ENCODE peak calls at places on chromosomes 11 and 22, in eight cellular contexts. One of them, this sample, is unnamed.
A peak's percentile ranks its signal among the peaks of the same experiment; 100 is the strongest.

GRCh38 chr11:68040957-68041591 is 2.2 kb downstream of the TCIRG1 start:
- DNase-seq in stimulated activated CD4-positive, alpha-beta T cell treated with anti-CD3 and anti-CD28 coated beads, Interleukin-1b, Interleukin-23, amount 100 ng/mL, for 4 hours: no peak
- DNase-seq in tibial artery: peak; percentile 65
- DNase-seq in nephron progenitor cell: no peak
- DNase-seq in glomerular endothelial cell: no peak
- DNase-seq in A549: no peak
- DNase-seq in effector memory CD8-positive, alpha-beta T cell: no peak
- DNase-seq in NCI-H82: no peak
- DNase-seq in this sample: no peak

GRCh38 chr11:116946414-116946813 is 109.0 kb upstream of the APOA1 start:
- DNase-seq in NCI-H82: no peak
- DNase-seq in effector memory CD8-positive, alpha-beta T cell: no peak
- DNase-seq in nephron progenitor cell: no peak
- DNase-seq in A549: no peak
- DNase-seq in stimulated activated CD4-positive, alpha-beta T cell treated with anti-CD3 and anti-CD28 coated beads, Interleukin-1b, Interleukin-23, amount 100 ng/mL, for 4 hours: no peak
- DNase-seq in tibial artery: no peak
- DNase-seq in glomerular endothelial cell: no peak
- DNase-seq in this sample: no peak

GRCh38 chr11:108370315-108370714 is 97.0 kb downstream of the C11orf65 start:
- DNase-seq in A549: no peak
- DNase-seq in stimulated activated CD4-positive, alpha-beta T cell treated with anti-CD3 and anti-CD28 coated beads, Interleukin-1b, Interleukin-23, amount 100 ng/mL, for 4 hours: no peak
- DNase-seq in NCI-H82: no peak
- DNase-seq in nephron progenitor cell: no peak
- DNase-seq in effector memory CD8-positive, alpha-beta T cell: no peak
- DNase-seq in tibial artery: no peak
- DNase-seq in glomerular endothelial cell: no peak
- DNase-seq in this sample: no peak

GRCh38 chr22:37491559-37492427 is 5.6 kb upstream of the MFNG start:
- DNase-seq in nephron progenitor cell: no peak
- DNase-seq in glomerular endothelial cell: no peak
- DNase-seq in tibial artery: no peak
- DNase-seq in effector memory CD8-positive, alpha-beta T cell: no peak
- DNase-seq in NCI-H82: no peak
- DNase-seq in stimulated activated CD4-positive, alpha-beta T cell treated with anti-CD3 and anti-CD28 coated beads, Interleukin-1b, Interleukin-23, amount 100 ng/mL, for 4 hours: no peak
- DNase-seq in A549: no peak
- DNase-seq in this sample: no peak

GRCh38 chr22:29195118-29195963 is 10.4 kb upstream of the EMID1 start:
- DNase-seq in stimulated activated CD4-positive, alpha-beta T cell treated with anti-CD3 and anti-CD28 coated beads, Interleukin-1b, Interleukin-23, amount 100 ng/mL, for 4 hours: no peak
- DNase-seq in effector memory CD8-positive, alpha-beta T cell: no peak
- DNase-seq in NCI-H82: no peak
- DNase-seq in A549: no peak
- DNase-seq in tibial artery: peak; percentile 19
- DNase-seq in nephron progenitor cell: no peak
- DNase-seq in glomerular endothelial cell: no peak
- DNase-seq in this sample: no peak

GRCh38 chr11:96949464-96949863 is 559.7 kb downstream of the JRKL start:
- DNase-seq in effector memory CD8-positive, alpha-beta T cell: no peak
- DNase-seq in nephron progenitor cell: no peak
- DNase-seq in stimulated activated CD4-positive, alpha-beta T cell treated with anti-CD3 and anti-CD28 coated beads, Interleukin-1b, Interleukin-23, amount 100 ng/mL, for 4 hours: no peak
- DNase-seq in NCI-H82: no peak
- DNase-seq in A549: no peak
- DNase-seq in glomerular endothelial cell: no peak
- DNase-seq in tibial artery: no peak
- DNase-seq in this sample: no peak

GRCh38 chr11:115869780-115870431 is 365.7 kb upstream of the CADM1 start:
- DNase-seq in NCI-H82: peak; percentile 81
- DNase-seq in nephron progenitor cell: peak; percentile 32
- DNase-seq in stimulated activated CD4-positive, alpha-beta T cell treated with anti-CD3 and anti-CD28 coated beads, Interleukin-1b, Interleukin-23, amount 100 ng/mL, for 4 hours: no peak
- DNase-seq in tibial artery: no peak
- DNase-seq in effector memory CD8-positive, alpha-beta T cell: no peak
- DNase-seq in A549: no peak
- DNase-seq in glomerular endothelial cell: no peak
- DNase-seq in this sample: peak; percentile 89

GRCh38 chr22:43007519-43008102 is 7.3 kb downstream of the PACSIN2 start:
- DNase-seq in NCI-H82: no peak
- DNase-seq in tibial artery: no peak
- DNase-seq in A549: no peak
- DNase-seq in nephron progenitor cell: no peak
- DNase-seq in stimulated activated CD4-positive, alpha-beta T cell treated with anti-CD3 and anti-CD28 coated beads, Interleukin-1b, Interleukin-23, amount 100 ng/mL, for 4 hours: no peak
- DNase-seq in glomerular endothelial cell: no peak
- DNase-seq in effector memory CD8-positive, alpha-beta T cell: no peak
- DNase-seq in this sample: peak; percentile 51

GRCh38 chr11:77068461-77069335 is 1.9 kb downstream of the CAPN5 start:
- DNase-seq in stimulated activated CD4-positive, alpha-beta T cell treated with anti-CD3 and anti-CD28 coated beads, Interleukin-1b, Interleukin-23, amount 100 ng/mL, for 4 hours: no peak
- DNase-seq in glomerular endothelial cell: no peak
- DNase-seq in nephron progenitor cell: no peak
- DNase-seq in A549: no peak
- DNase-seq in NCI-H82: no peak
- DNase-seq in effector memory CD8-positive, alpha-beta T cell: no peak
- DNase-seq in tibial artery: peak; percentile 53
- DNase-seq in this sample: peak; percentile 29

GRCh38 chr11:108562746-108563581 is 30.6 kb downstream of the EXPH5 start:
- DNase-seq in nephron progenitor cell: no peak
- DNase-seq in A549: no peak
- DNase-seq in glomerular endothelial cell: no peak
- DNase-seq in effector memory CD8-positive, alpha-beta T cell: no peak
- DNase-seq in stimulated activated CD4-positive, alpha-beta T cell treated with anti-CD3 and anti-CD28 coated beads, Interleukin-1b, Interleukin-23, amount 100 ng/mL, for 4 hours: no peak
- DNase-seq in tibial artery: no peak
- DNase-seq in NCI-H82: peak; percentile 54
- DNase-seq in this sample: no peak

GRCh38 chr11:117230981-117231636 is 764 bp downstream of the PCSK7 start:
- DNase-seq in A549: no peak
- DNase-seq in NCI-H82: no peak
- DNase-seq in stimulated activated CD4-positive, alpha-beta T cell treated with anti-CD3 and anti-CD28 coated beads, Interleukin-1b, Interleukin-23, amount 100 ng/mL, for 4 hours: no peak
- DNase-seq in glomerular endothelial cell: no peak
- DNase-seq in effector memory CD8-positive, alpha-beta T cell: no peak
- DNase-seq in tibial artery: no peak
- DNase-seq in nephron progenitor cell: no peak
- DNase-seq in this sample: no peak

GRCh38 chr11:43071338-43071737 is 240.5 kb upstream of the API5 start:
- DNase-seq in tibial artery: no peak
- DNase-seq in nephron progenitor cell: no peak
- DNase-seq in NCI-H82: no peak
- DNase-seq in A549: no peak
- DNase-seq in effector memory CD8-positive, alpha-beta T cell: no peak
- DNase-seq in stimulated activated CD4-positive, alpha-beta T cell treated with anti-CD3 and anti-CD28 coated beads, Interleukin-1b, Interleukin-23, amount 100 ng/mL, for 4 hours: no peak
- DNase-seq in glomerular endothelial cell: no peak
- DNase-seq in this sample: peak; percentile 73

GRCh38 chr11:34185926-34186841 is 80.8 kb downstream of the NAT10 start:
- DNase-seq in effector memory CD8-positive, alpha-beta T cell: no peak
- DNase-seq in nephron progenitor cell: no peak
- DNase-seq in tibial artery: no peak
- DNase-seq in glomerular endothelial cell: no peak
- DNase-seq in NCI-H82: no peak
- DNase-seq in stimulated activated CD4-positive, alpha-beta T cell treated with anti-CD3 and anti-CD28 coated beads, Interleukin-1b, Interleukin-23, amount 100 ng/mL, for 4 hours: no peak
- DNase-seq in A549: no peak
- DNase-seq in this sample: no peak

GRCh38 chr11:62599909-62600308 is 1.8 kb downstream of the MTA2 start:
- DNase-seq in glomerular endothelial cell: no peak
- DNase-seq in NCI-H82: no peak
- DNase-seq in A549: no peak
- DNase-seq in stimulated activated CD4-positive, alpha-beta T cell treated with anti-CD3 and anti-CD28 coated beads, Interleukin-1b, Interleukin-23, amount 100 ng/mL, for 4 hours: no peak
- DNase-seq in nephron progenitor cell: no peak
- DNase-seq in effector memory CD8-positive, alpha-beta T cell: no peak
- DNase-seq in tibial artery: no peak
- DNase-seq in this sample: peak; percentile 50

GRCh38 chr11:114847599-114847998 is 169.3 kb downstream of the NXPE2 start:
- DNase-seq in A549: no peak
- DNase-seq in nephron progenitor cell: no peak
- DNase-seq in NCI-H82: peak; percentile 92
- DNase-seq in stimulated activated CD4-positive, alpha-beta T cell treated with anti-CD3 and anti-CD28 coated beads, Interleukin-1b, Interleukin-23, amount 100 ng/mL, for 4 hours: no peak
- DNase-seq in tibial artery: no peak
- DNase-seq in glomerular endothelial cell: no peak
- DNase-seq in effector memory CD8-positive, alpha-beta T cell: no peak
- DNase-seq in this sample: no peak

GRCh38 chr11:27385245-27385644 is 22.2 kb upstream of the CCDC34 start:
- DNase-seq in glomerular endothelial cell: no peak
- DNase-seq in A549: no peak
- DNase-seq in tibial artery: no peak
- DNase-seq in NCI-H82: no peak
- DNase-seq in effector memory CD8-positive, alpha-beta T cell: no peak
- DNase-seq in stimulated activated CD4-positive, alpha-beta T cell treated with anti-CD3 and anti-CD28 coated beads, Interleukin-1b, Interleukin-23, amount 100 ng/mL, for 4 hours: no peak
- DNase-seq in nephron progenitor cell: no peak
- DNase-seq in this sample: no peak

GRCh38 chr22:20423636-20424511 is 13.8 kb downstream of the SCARF2 start:
- DNase-seq in stimulated activated CD4-positive, alpha-beta T cell treated with anti-CD3 and anti-CD28 coated beads, Interleukin-1b, Interleukin-23, amount 100 ng/mL, for 4 hours: no peak
- DNase-seq in nephron progenitor cell: no peak
- DNase-seq in glomerular endothelial cell: no peak
- DNase-seq in A549: no peak
- DNase-seq in effector memory CD8-positive, alpha-beta T cell: no peak
- DNase-seq in NCI-H82: no peak
- DNase-seq in tibial artery: no peak
- DNase-seq in this sample: no peak

GRCh38 chr11:16512163-16512562 is 155.8 kb upstream of the SOX6 start:
- DNase-seq in A549: no peak
- DNase-seq in tibial artery: no peak
- DNase-seq in NCI-H82: no peak
- DNase-seq in nephron progenitor cell: no peak
- DNase-seq in effector memory CD8-positive, alpha-beta T cell: no peak
- DNase-seq in glomerular endothelial cell: no peak
- DNase-seq in stimulated activated CD4-positive, alpha-beta T cell treated with anti-CD3 and anti-CD28 coated beads, Interleukin-1b, Interleukin-23, amount 100 ng/mL, for 4 hours: no peak
- DNase-seq in this sample: no peak

GRCh38 chr11:34866375-34866774 is 49.8 kb downstream of the APIP start:
- DNase-seq in tibial artery: no peak
- DNase-seq in stimulated activated CD4-positive, alpha-beta T cell treated with anti-CD3 and anti-CD28 coated beads, Interleukin-1b, Interleukin-23, amount 100 ng/mL, for 4 hours: no peak
- DNase-seq in NCI-H82: no peak
- DNase-seq in effector memory CD8-positive, alpha-beta T cell: no peak
- DNase-seq in glomerular endothelial cell: no peak
- DNase-seq in A549: no peak
- DNase-seq in nephron progenitor cell: no peak
- DNase-seq in this sample: no peak

GRCh38 chr11:65556470-65557279 is 1.5 kb downstream of the LTBP3 start:
- DNase-seq in tibial artery: no peak
- DNase-seq in stimulated activated CD4-positive, alpha-beta T cell treated with anti-CD3 and anti-CD28 coated beads, Interleukin-1b, Interleukin-23, amount 100 ng/mL, for 4 hours: no peak
- DNase-seq in A549: no peak
- DNase-seq in effector memory CD8-positive, alpha-beta T cell: no peak
- DNase-seq in glomerular endothelial cell: no peak
- DNase-seq in NCI-H82: no peak
- DNase-seq in nephron progenitor cell: no peak
- DNase-seq in this sample: no peak

GRCh38 chr11:126992804-126993111 is 7.8 kb downstream of the KIRREL3 start:
- DNase-seq in tibial artery: no peak
- DNase-seq in A549: no peak
- DNase-seq in nephron progenitor cell: no peak
- DNase-seq in glomerular endothelial cell: no peak
- DNase-seq in NCI-H82: no peak
- DNase-seq in effector memory CD8-positive, alpha-beta T cell: no peak
- DNase-seq in stimulated activated CD4-positive, alpha-beta T cell treated with anti-CD3 and anti-CD28 coated beads, Interleukin-1b, Interleukin-23, amount 100 ng/mL, for 4 hours: no peak
- DNase-seq in this sample: no peak

GRCh38 chr11:64448599-64449380 is 89.8 kb downstream of the RPS6KA4 start:
- DNase-seq in stimulated activated CD4-positive, alpha-beta T cell treated with anti-CD3 and anti-CD28 coated beads, Interleukin-1b, Interleukin-23, amount 100 ng/mL, for 4 hours: peak; percentile 51
- DNase-seq in NCI-H82: peak; percentile 85
- DNase-seq in A549: peak; percentile 87
- DNase-seq in glomerular endothelial cell: no peak
- DNase-seq in effector memory CD8-positive, alpha-beta T cell: peak; percentile 68
- DNase-seq in nephron progenitor cell: peak; percentile 93
- DNase-seq in tibial artery: peak; percentile 94
- DNase-seq in this sample: peak; percentile 96

GRCh38 chr11:69957849-69958248 is 120.3 kb upstream of the ANO1 start:
- DNase-seq in A549: no peak
- DNase-seq in tibial artery: no peak
- DNase-seq in NCI-H82: no peak
- DNase-seq in effector memory CD8-positive, alpha-beta T cell: no peak
- DNase-seq in nephron progenitor cell: no peak
- DNase-seq in stimulated activated CD4-positive, alpha-beta T cell treated with anti-CD3 and anti-CD28 coated beads, Interleukin-1b, Interleukin-23, amount 100 ng/mL, for 4 hours: no peak
- DNase-seq in glomerular endothelial cell: no peak
- DNase-seq in this sample: peak; percentile 29

This sample was measured in endodermal cell.